ENCODE peak calls at places on chromosomes 2 and 18, in ten cellular contexts. C, S, H, V, I, Y, X, B, Q and K are unnamed samples.

GRCh38 chr2:3285901-3286645 is 91.5 kb downstream of the EIPR1 start:
- DNase-seq in C (no peak), S (no peak), H (no peak), V (no peak), I (no peak), Y (no peak), X (no peak), B (no peak), Q (peak), K (no peak)

GRCh38 chr2:218362606-218363005 is 5.9 kb downstream of the CATIP start:
- DNase-seq in C (no peak), S (no peak), H (no peak), V (no peak), I (no peak), Y (no peak), X (no peak), B (no peak), Q (no peak), K (no peak)

GRCh38 chr2:50111067-50111466 is 920.9 kb downstream of the NRXN1 start:
- DNase-seq in C (no peak), S (no peak), H (no peak), V (no peak), I (no peak), Y (no peak), X (no peak), B (no peak), Q (no peak), K (no peak)

GRCh38 chr2:134463726-134464076 is 209.8 kb downstream of the MGAT5 start:
- DNase-seq in C (no peak), S (no peak), H (no peak), V (no peak), I (no peak), Y (no peak), X (no peak), B (no peak), Q (peak), K (no peak)

GRCh38 chr2:134683561-134684112 is 35.2 kb downstream of the TMEM163 start:
- DNase-seq in C (peak), S (no peak), H (no peak), V (no peak), I (no peak), Y (no peak), X (peak), B (no peak), Q (no peak), K (no peak)

GRCh38 chr2:69380072-69380917 is 6.7 kb downstream of the GFPT1 start:
- DNase-seq in C (no peak), S (no peak), H (peak), V (no peak), I (no peak), Y (no peak), X (peak), B (no peak), Q (no peak), K (no peak)

GRCh38 chr18:68414407-68414806 is 300.5 kb downstream of the TMX3 start:
- DNase-seq in C (no peak), S (no peak), H (no peak), V (no peak), I (no peak), Y (no peak), X (no peak), B (no peak), Q (no peak), K (no peak)

GRCh38 chr18:33761363-33761762 is 183.3 kb downstream of the ASXL3 start:
- DNase-seq in C (peak), S (no peak), H (peak), V (peak), I (peak), Y (no peak), X (peak), B (no peak), Q (no peak), K (no peak)

GRCh38 chr2:208031608-208032019 is 6.3 kb upstream of the PLEKHM3 start:
- DNase-seq in C (no peak), S (no peak), H (peak), V (peak), I (no peak), Y (no peak), X (peak), B (no peak), Q (no peak), K (no peak)

GRCh38 chr18:40094441-40094840 is 1860.6 kb upstream of the PIK3C3 start:
- DNase-seq in C (no peak), S (no peak), H (no peak), V (no peak), I (no peak), Y (no peak), X (peak), B (no peak), Q (no peak), K (no peak)

GRCh38 chr2:159076233-159076632 is 107.8 kb downstream of the TANC1 start:
- DNase-seq in C (peak), S (no peak), H (peak), V (no peak), I (no peak), Y (no peak), X (peak), B (no peak), Q (no peak), K (no peak)

GRCh38 chr2:179622635-179623034 is 238.8 kb downstream of the ZNF385B start:
- DNase-seq in C (no peak), S (no peak), H (no peak), V (no peak), I (no peak), Y (no peak), X (no peak), B (no peak), Q (no peak), K (no peak)

GRCh38 chr2:195543063-195543462 is 114.0 kb upstream of the SLC39A10 start:
- DNase-seq in C (no peak), S (no peak), H (no peak), V (no peak), I (no peak), Y (no peak), X (no peak), B (no peak), Q (no peak), K (no peak)

GRCh38 chr2:23788100-23788499 is 138.8 kb downstream of the ATAD2B start:
- DNase-seq in C (no peak), S (no peak), H (no peak), V (no peak), I (no peak), Y (no peak), X (no peak), B (no peak), Q (no peak), K (no peak)

GRCh38 chr2:224417361-224417729 is 15.4 kb upstream of the FAM124B start:
- DNase-seq in C (no peak), S (no peak), H (no peak), V (no peak), I (no peak), Y (no peak), X (no peak), B (no peak), Q (no peak), K (no peak)

GRCh38 chr2:72236445-72237067 is 88.9 kb upstream of the CYP26B1 start:
- DNase-seq in C (peak), S (no peak), H (peak), V (no peak), I (no peak), Y (no peak), X (peak), B (no peak), Q (no peak), K (no peak)

GRCh38 chr2:236874866-236875481 is 210.7 kb upstream of the COPS8 start:
- DNase-seq in C (no peak), S (no peak), H (no peak), V (no peak), I (no peak), Y (no peak), X (no peak), B (no peak), Q (peak), K (no peak)

GRCh38 chr2:145751155-145751554 is 1231.2 kb upstream of the ZEB2 start:
- DNase-seq in C (no peak), S (no peak), H (no peak), V (no peak), I (no peak), Y (no peak), X (peak), B (no peak), Q (no peak), K (no peak)

GRCh38 chr2:101146535-101146934 is 4.6 kb downstream of the TBC1D8 start:
- DNase-seq in C (no peak), S (no peak), H (no peak), V (no peak), I (no peak), Y (no peak), X (no peak), B (no peak), Q (no peak), K (no peak)

GRCh38 chr2:74092236-74092635 is 55.5 kb downstream of the BOLA3 start:
- DNase-seq in C (no peak), S (no peak), H (no peak), V (no peak), I (no peak), Y (no peak), X (no peak), B (no peak), Q (peak), K (no peak)

GRCh38 chr2:206481056-206481455 is 37.7 kb downstream of the ADAM23 start:
- DNase-seq in C (no peak), S (no peak), H (no peak), V (no peak), I (peak), Y (no peak), X (no peak), B (no peak), Q (no peak), K (no peak)

GRCh38 chr2:54872783-54873182 is 149.3 kb downstream of the EML6 start:
- DNase-seq in C (no peak), S (no peak), H (no peak), V (no peak), I (peak), Y (no peak), X (no peak), B (no peak), Q (no peak), K (no peak)

GRCh38 chr2:79235135-79235534 is 75.6 kb upstream of the REG3A start:
- DNase-seq in C (peak), S (no peak), H (no peak), V (no peak), I (peak), Y (no peak), X (no peak), B (no peak), Q (no peak), K (no peak)